ENCODE peak calls at places on chromosomes 1 and 21, in nine cellular contexts. J is stromal cell of bone marrow; R is sciatic nerve; B is hepatocyte; Z is stimulated activated naive CD8-positive, alpha-beta T cell treated with anti-CD3 and anti-CD28 coated beads, Interleukin-15, Interleukin-2, amounts not matched to agents 100 U/mL and 50 U/mL, for 24 hours; V is neuronal stem cell; A is AG09309; E is mammary epithelial cell; O is C1 segment of cervical spinal cord. G is an unnamed sample.
A peak's percentile ranks its signal among the peaks of the same experiment; 100 is the strongest.

GRCh38 chr1:47996406-47997226 is 569 bp downstream of the TRABD2B start:
- DNase-seq in J (no peak), R (peak; percentile 69), B (peak; percentile 68), Z (no peak), V (no peak), A (no peak), E (no peak), O (no peak), G (no peak)

GRCh38 chr1:219745070-219745469 is 132.2 kb upstream of the ZC3H11B start:
- DNase-seq in J (no peak), R (no peak), B (no peak), Z (no peak), V (no peak), A (no peak), E (no peak), O (no peak), G (no peak)

GRCh38 chr1:156524481-156524869 is 23.9 kb upstream of the MEF2D start:
- DNase-seq in J (no peak), R (no peak), B (no peak), Z (no peak), V (no peak), A (no peak), E (no peak), O (no peak), G (no peak)

GRCh38 chr21:46038871-46039397 is 57.4 kb downstream of the COL6A1 start:
- DNase-seq in J (peak; percentile 93), R (peak; percentile 79), B (no peak), Z (no peak), V (no peak), A (peak; percentile 69), E (no peak), O (no peak), G (no peak)

GRCh38 chr1:186689907-186690306 is 9.7 kb upstream of the PTGS2 start:
- DNase-seq in J (no peak), R (no peak), B (no peak), Z (no peak), V (no peak), A (no peak), E (no peak), O (no peak), G (no peak)

GRCh38 chr1:230169454-230170152 is 102.6 kb downstream of the GALNT2 start:
- DNase-seq in J (no peak), R (no peak), B (no peak), Z (no peak), V (no peak), A (no peak), E (no peak), O (no peak), G (no peak)

GRCh38 chr1:98045211-98046030 is 124.6 kb upstream of the DPYD start:
- DNase-seq in J (peak; percentile 30), R (peak; percentile 46), B (no peak), Z (peak; percentile 12), V (no peak), A (no peak), E (peak; percentile 59), O (no peak), G (no peak)

GRCh38 chr1:43878440-43878839 is 55.2 kb upstream of the ARTN start:
- DNase-seq in J (no peak), R (no peak), B (no peak), Z (no peak), V (no peak), A (no peak), E (no peak), O (no peak), G (no peak)

GRCh38 chr1:91589438-91589837 is 88.8 kb downstream of the CDC7 start:
- DNase-seq in J (no peak), R (no peak), B (no peak), Z (no peak), V (no peak), A (no peak), E (no peak), O (no peak), G (no peak)

GRCh38 chr1:228988655-228989054 is 253.4 kb downstream of the RHOU start:
- DNase-seq in J (no peak), R (no peak), B (no peak), Z (no peak), V (no peak), A (no peak), E (no peak), O (no peak), G (no peak)

GRCh38 chr1:7693662-7694061 is 77.4 kb upstream of the VAMP3 start:
- DNase-seq in J (no peak), R (no peak), B (no peak), Z (no peak), V (no peak), A (no peak), E (no peak), O (no peak), G (no peak)

GRCh38 chr1:228802386-228803221 is 67.3 kb downstream of the RHOU start:
- DNase-seq in J (no peak), R (no peak), B (peak; percentile 59), Z (no peak), V (no peak), A (no peak), E (no peak), O (no peak), G (no peak)

GRCh38 chr1:50110656-50111055 is 1.9 kb downstream of the ELAVL4 start:
- DNase-seq in J (no peak), R (no peak), B (no peak), Z (no peak), V (peak; percentile 70), A (no peak), E (no peak), O (no peak), G (no peak)

GRCh38 chr1:244409648-244410164 is 42.0 kb downstream of the ADSS2 start:
- DNase-seq in J (no peak), R (no peak), B (no peak), Z (no peak), V (no peak), A (no peak), E (no peak), O (no peak), G (no peak)

GRCh38 chr1:12518956-12519707 is 98.9 kb downstream of the DHRS3 start:
- DNase-seq in J (no peak), R (no peak), B (peak; percentile 61), Z (peak; percentile 80), V (no peak), A (peak; percentile 73), E (no peak), O (no peak), G (no peak)

G was measured in epithelial cell of prostate.